ENCODE peak calls at places on chromosome 12, in seven cellular contexts. One of them, this sample, is unnamed.

GRCh38 chr12:15886372-15887042 is 4.3 kb downstream of the STRAP start:
- DNase-seq in brain microvascular endothelial cell: no peak
- DNase-seq in cardiac fibroblast: no peak
- DNase-seq in NCI-H460: no peak
- DNase-seq in fibroblast of pulmonary artery: no peak
- DNase-seq in ELR: no peak
- DNase-seq in GOT3: no peak
- DNase-seq in this sample: peak

GRCh38 chr12:31261744-31262143 is 64.2 kb downstream of the SINHCAF start:
- DNase-seq in fibroblast of pulmonary artery: no peak
- DNase-seq in brain microvascular endothelial cell: no peak
- DNase-seq in NCI-H460: no peak
- DNase-seq in cardiac fibroblast: no peak
- DNase-seq in GOT3: no peak
- DNase-seq in ELR: no peak
- DNase-seq in this sample: no peak

GRCh38 chr12:78155546-78155945 is 324.9 kb downstream of the NAV3 start:
- DNase-seq in brain microvascular endothelial cell: no peak
- DNase-seq in fibroblast of pulmonary artery: no peak
- DNase-seq in ELR: peak
- DNase-seq in GOT3: no peak
- DNase-seq in cardiac fibroblast: no peak
- DNase-seq in NCI-H460: no peak
- DNase-seq in this sample: no peak

GRCh38 chr12:65609359-65609771 is 214.9 kb upstream of the HMGA2 start:
- DNase-seq in NCI-H460: no peak
- DNase-seq in fibroblast of pulmonary artery: peak
- DNase-seq in brain microvascular endothelial cell: peak
- DNase-seq in ELR: peak
- DNase-seq in cardiac fibroblast: peak
- DNase-seq in GOT3: no peak
- DNase-seq in this sample: peak

GRCh38 chr12:52082988-52083637 is 3.6 kb downstream of the SMIM41 start:
- DNase-seq in brain microvascular endothelial cell: peak
- DNase-seq in NCI-H460: peak
- DNase-seq in ELR: peak
- DNase-seq in fibroblast of pulmonary artery: peak
- DNase-seq in cardiac fibroblast: peak
- DNase-seq in GOT3: no peak
- DNase-seq in this sample: peak

GRCh38 chr12:131710464-131711457 is at the start of gene SFSWAP:
- DNase-seq in fibroblast of pulmonary artery: peak
- DNase-seq in GOT3: peak
- DNase-seq in NCI-H460: peak
- DNase-seq in brain microvascular endothelial cell: peak
- DNase-seq in ELR: peak
- DNase-seq in cardiac fibroblast: peak
- DNase-seq in this sample: peak

GRCh38 chr12:51923506-51924365 is 16.4 kb downstream of the ACVRL1 start:
- DNase-seq in fibroblast of pulmonary artery: peak
- DNase-seq in cardiac fibroblast: peak
- DNase-seq in GOT3: no peak
- DNase-seq in NCI-H460: peak
- DNase-seq in ELR: peak
- DNase-seq in brain microvascular endothelial cell: no peak
- DNase-seq in this sample: peak

GRCh38 chr12:38253778-38254177 is 62.8 kb upstream of the ALG10B start:
- DNase-seq in cardiac fibroblast: no peak
- DNase-seq in fibroblast of pulmonary artery: no peak
- DNase-seq in ELR: no peak
- DNase-seq in NCI-H460: no peak
- DNase-seq in GOT3: no peak
- DNase-seq in brain microvascular endothelial cell: no peak
- DNase-seq in this sample: no peak

GRCh38 chr12:55682087-55682796 is 25.5 kb downstream of the ITGA7 start:
- DNase-seq in NCI-H460: no peak
- DNase-seq in cardiac fibroblast: no peak
- DNase-seq in ELR: no peak
- DNase-seq in brain microvascular endothelial cell: no peak
- DNase-seq in GOT3: no peak
- DNase-seq in fibroblast of pulmonary artery: no peak
- DNase-seq in this sample: no peak

GRCh38 chr12:116916714-116917114 is 6.0 kb downstream of the FBXW8 start:
- DNase-seq in NCI-H460: peak
- DNase-seq in fibroblast of pulmonary artery: peak
- DNase-seq in GOT3: no peak
- DNase-seq in cardiac fibroblast: peak
- DNase-seq in brain microvascular endothelial cell: peak
- DNase-seq in ELR: peak
- DNase-seq in this sample: no peak

GRCh38 chr12:78088391-78088832 is 257.7 kb downstream of the NAV3 start:
- DNase-seq in GOT3: no peak
- DNase-seq in brain microvascular endothelial cell: no peak
- DNase-seq in fibroblast of pulmonary artery: peak
- DNase-seq in ELR: no peak
- DNase-seq in cardiac fibroblast: peak
- DNase-seq in NCI-H460: no peak
- DNase-seq in this sample: peak

GRCh38 chr12:47082963-47083621 is 3.3 kb upstream of the AMIGO2 start:
- DNase-seq in cardiac fibroblast: peak
- DNase-seq in brain microvascular endothelial cell: peak
- DNase-seq in fibroblast of pulmonary artery: peak
- DNase-seq in GOT3: no peak
- DNase-seq in NCI-H460: peak
- DNase-seq in ELR: peak
- DNase-seq in this sample: peak

GRCh38 chr12:103779410-103780092 is 61.5 kb downstream of the NT5DC3 start:
- DNase-seq in cardiac fibroblast: peak
- DNase-seq in brain microvascular endothelial cell: peak
- DNase-seq in NCI-H460: no peak
- DNase-seq in fibroblast of pulmonary artery: peak
- DNase-seq in ELR: no peak
- DNase-seq in GOT3: no peak
- DNase-seq in this sample: no peak

GRCh38 chr12:103596981-103597380 is 9.9 kb downstream of the STAB2 start:
- DNase-seq in ELR: no peak
- DNase-seq in GOT3: no peak
- DNase-seq in fibroblast of pulmonary artery: peak
- DNase-seq in NCI-H460: no peak
- DNase-seq in brain microvascular endothelial cell: no peak
- DNase-seq in cardiac fibroblast: peak
- DNase-seq in this sample: no peak

GRCh38 chr12:14357496-14357895 is 8.0 kb upstream of the ATF7IP start:
- DNase-seq in NCI-H460: no peak
- DNase-seq in ELR: no peak
- DNase-seq in brain microvascular endothelial cell: no peak
- DNase-seq in fibroblast of pulmonary artery: no peak
- DNase-seq in GOT3: no peak
- DNase-seq in cardiac fibroblast: no peak
- DNase-seq in this sample: no peak

GRCh38 chr12:75975692-75976091 is 55.9 kb downstream of the PHLDA1 start:
- DNase-seq in fibroblast of pulmonary artery: no peak
- DNase-seq in GOT3: no peak
- DNase-seq in cardiac fibroblast: no peak
- DNase-seq in NCI-H460: no peak
- DNase-seq in ELR: no peak
- DNase-seq in brain microvascular endothelial cell: no peak
- DNase-seq in this sample: peak

GRCh38 chr12:93662961-93663728 is 14.0 kb upstream of the CRADD start:
- DNase-seq in GOT3: no peak
- DNase-seq in brain microvascular endothelial cell: no peak
- DNase-seq in fibroblast of pulmonary artery: peak
- DNase-seq in cardiac fibroblast: peak
- DNase-seq in ELR: no peak
- DNase-seq in NCI-H460: no peak
- DNase-seq in this sample: no peak

GRCh38 chr12:89352492-89353187 is at the start of gene DUSP6:
- DNase-seq in brain microvascular endothelial cell: peak
- DNase-seq in ELR: peak
- DNase-seq in cardiac fibroblast: peak
- DNase-seq in NCI-H460: peak
- DNase-seq in fibroblast of pulmonary artery: peak
- DNase-seq in GOT3: peak
- DNase-seq in this sample: peak

GRCh38 chr12:124544311-124544970 is 23.0 kb downstream of the NCOR2 start:
- DNase-seq in ELR: no peak
- DNase-seq in NCI-H460: no peak
- DNase-seq in fibroblast of pulmonary artery: no peak
- DNase-seq in brain microvascular endothelial cell: no peak
- DNase-seq in GOT3: no peak
- DNase-seq in cardiac fibroblast: no peak
- DNase-seq in this sample: no peak

GRCh38 chr12:116370004-116370404 is 92.5 kb upstream of the MED13L start:
- DNase-seq in ELR: peak
- DNase-seq in fibroblast of pulmonary artery: peak
- DNase-seq in NCI-H460: no peak
- DNase-seq in cardiac fibroblast: peak
- DNase-seq in GOT3: no peak
- DNase-seq in brain microvascular endothelial cell: peak
- DNase-seq in this sample: no peak

GRCh38 chr12:105805730-105806390 is 332.9 kb downstream of the NUAK1 start:
- DNase-seq in brain microvascular endothelial cell: no peak
- DNase-seq in GOT3: no peak
- DNase-seq in fibroblast of pulmonary artery: no peak
- DNase-seq in ELR: no peak
- DNase-seq in cardiac fibroblast: no peak
- DNase-seq in NCI-H460: no peak
- DNase-seq in this sample: no peak

GRCh38 chr12:903055-903454 is 46.4 kb downstream of the RAD52 start:
- DNase-seq in GOT3: no peak
- DNase-seq in fibroblast of pulmonary artery: no peak
- DNase-seq in cardiac fibroblast: no peak
- DNase-seq in brain microvascular endothelial cell: no peak
- DNase-seq in ELR: no peak
- DNase-seq in NCI-H460: no peak
- DNase-seq in this sample: no peak

GRCh38 chr12:11856971-11857370 is 207.5 kb downstream of the ETV6 start:
- DNase-seq in cardiac fibroblast: no peak
- DNase-seq in brain microvascular endothelial cell: no peak
- DNase-seq in ELR: no peak
- DNase-seq in NCI-H460: no peak
- DNase-seq in GOT3: no peak
- DNase-seq in fibroblast of pulmonary artery: no peak
- DNase-seq in this sample: no peak

GRCh38 chr12:121530600-121531355 is 50.0 kb downstream of the KDM2B start:
- DNase-seq in brain microvascular endothelial cell: peak
- DNase-seq in cardiac fibroblast: peak
- DNase-seq in ELR: peak
- DNase-seq in GOT3: no peak
- DNase-seq in NCI-H460: no peak
- DNase-seq in fibroblast of pulmonary artery: peak
- DNase-seq in this sample: peak

GRCh38 chr12:47997321-47997720 is 7.0 kb downstream of the COL2A1 start:
- DNase-seq in NCI-H460: no peak
- DNase-seq in GOT3: no peak
- DNase-seq in ELR: no peak
- DNase-seq in brain microvascular endothelial cell: no peak
- DNase-seq in fibroblast of pulmonary artery: no peak
- DNase-seq in cardiac fibroblast: no peak
- DNase-seq in this sample: no peak

GRCh38 chr12:53659609-53660008 is 16.3 kb downstream of the ATP5MC2 start:
- DNase-seq in cardiac fibroblast: peak
- DNase-seq in NCI-H460: no peak
- DNase-seq in fibroblast of pulmonary artery: peak
- DNase-seq in brain microvascular endothelial cell: no peak
- DNase-seq in GOT3: no peak
- DNase-seq in ELR: no peak
- DNase-seq in this sample: no peak

GRCh38 chr12:52587563-52587962 is 13.7 kb downstream of the KRT72 start:
- DNase-seq in ELR: no peak
- DNase-seq in cardiac fibroblast: no peak
- DNase-seq in brain microvascular endothelial cell: no peak
- DNase-seq in GOT3: no peak
- DNase-seq in NCI-H460: no peak
- DNase-seq in fibroblast of pulmonary artery: no peak
- DNase-seq in this sample: no peak

GRCh38 chr12:53585726-53586125 is 40.5 kb downstream of the ATF7 start:
- DNase-seq in ELR: no peak
- DNase-seq in GOT3: no peak
- DNase-seq in cardiac fibroblast: no peak
- DNase-seq in fibroblast of pulmonary artery: no peak
- DNase-seq in brain microvascular endothelial cell: no peak
- DNase-seq in NCI-H460: no peak
- DNase-seq in this sample: no peak

GRCh38 chr12:94208433-94208921 is 60.1 kb downstream of the PLXNC1 start:
- DNase-seq in GOT3: no peak
- DNase-seq in NCI-H460: no peak
- DNase-seq in ELR: no peak
- DNase-seq in fibroblast of pulmonary artery: no peak
- DNase-seq in cardiac fibroblast: no peak
- DNase-seq in brain microvascular endothelial cell: peak
- DNase-seq in this sample: no peak

GRCh38 chr12:7061596-7061995 is 1.1 kb downstream of the C1S start:
- DNase-seq in GOT3: no peak
- DNase-seq in fibroblast of pulmonary artery: no peak
- DNase-seq in ELR: no peak
- DNase-seq in NCI-H460: no peak
- DNase-seq in brain microvascular endothelial cell: no peak
- DNase-seq in cardiac fibroblast: no peak
- DNase-seq in this sample: no peak

GRCh38 chr12:64968989-64969819 is 144.8 kb downstream of the TBC1D30 start:
- DNase-seq in ELR: peak
- DNase-seq in NCI-H460: no peak
- DNase-seq in fibroblast of pulmonary artery: peak
- DNase-seq in brain microvascular endothelial cell: peak
- DNase-seq in cardiac fibroblast: peak
- DNase-seq in GOT3: no peak
- DNase-seq in this sample: no peak

GRCh38 chr12:84497819-84498218 is 414.8 kb downstream of the SLC6A15 start:
- DNase-seq in GOT3: no peak
- DNase-seq in NCI-H460: peak
- DNase-seq in fibroblast of pulmonary artery: peak
- DNase-seq in brain microvascular endothelial cell: peak
- DNase-seq in cardiac fibroblast: peak
- DNase-seq in ELR: no peak
- DNase-seq in this sample: peak

This sample was measured in A673.